ENCODE peak calls at places on chromosomes 6 and 20, in seven cellular contexts. A is left ventricle myocardium inferior; E is cardiac muscle cell; N is GM23248; O is upper lobe of right lung; T is naive thymus-derived CD4-positive, alpha-beta T cell; V is tibial nerve. I is an unnamed sample.

GRCh38 chr6:3977875-3978711 is 100.8 kb downstream of the FAM217A start:
- DNase-seq in A (peak; percentile 25), E (peak; percentile 28), N (peak; percentile 91), O (no peak), T (peak; percentile 23), V (peak; percentile 61), I (no peak)

GRCh38 chr6:36627801-36628246 is 33.7 kb downstream of the SRSF3 start:
- DNase-seq in A (peak; percentile 50), E (no peak), N (peak; percentile 51), O (peak; percentile 73), T (no peak), V (no peak), I (peak; percentile 68)

GRCh38 chr6:69974193-69974592 is 107.8 kb downstream of the COL19A1 start:
- DNase-seq in A (no peak), E (peak; percentile 76), N (peak; percentile 2), O (no peak), T (no peak), V (no peak), I (no peak)

GRCh38 chr6:13135152-13135551 is 193.2 kb downstream of the TBC1D7 start:
- DNase-seq in A (no peak), E (no peak), N (no peak), O (no peak), T (no peak), V (no peak), I (no peak)

GRCh38 chr6:48423640-48424365 is 312.8 kb upstream of the PTCHD4 start:
- DNase-seq in A (no peak), E (no peak), N (peak; percentile 9), O (no peak), T (no peak), V (no peak), I (no peak)

GRCh38 chr6:22361576-22361975 is 64.7 kb upstream of the PRL start:
- DNase-seq in A (no peak), E (no peak), N (no peak), O (no peak), T (no peak), V (no peak), I (no peak)

GRCh38 chr20:23710771-23711170 is 21.9 kb upstream of the CST4 start:
- DNase-seq in A (no peak), E (no peak), N (no peak), O (no peak), T (no peak), V (no peak), I (no peak)

GRCh38 chr6:8329592-8329991 is 105.8 kb downstream of the SLC35B3 start:
- DNase-seq in A (no peak), E (no peak), N (no peak), O (no peak), T (no peak), V (no peak), I (no peak)

GRCh38 chr6:57173886-57174510 is 1.9 kb downstream of the BAG2 start:
- DNase-seq in A (no peak), E (no peak), N (peak; percentile 84), O (no peak), T (no peak), V (peak; percentile 15), I (no peak)

GRCh38 chr6:131779304-131779703 is 28.5 kb upstream of the ENPP1 start:
- DNase-seq in A (no peak), E (no peak), N (no peak), O (no peak), T (no peak), V (no peak), I (no peak)

GRCh38 chr6:145632971-145633370 is 102.3 kb downstream of the EPM2A start:
- DNase-seq in A (no peak), E (no peak), N (no peak), O (no peak), T (no peak), V (no peak), I (no peak)

GRCh38 chr20:32474967-32475819 is 109.9 kb downstream of the NOL4L start:
- DNase-seq in A (peak; percentile 92), E (peak; percentile 91), N (peak; percentile 95), O (peak; percentile 95), T (no peak), V (peak; percentile 78), I (peak; percentile 94)

GRCh38 chr6:36492092-36492491 is 49.3 kb downstream of the KCTD20 start:
- DNase-seq in A (no peak), E (no peak), N (no peak), O (no peak), T (no peak), V (no peak), I (no peak)

GRCh38 chr6:165218816-165219215 is 90.6 kb downstream of the C6orf118 start:
- DNase-seq in A (no peak), E (no peak), N (peak; percentile 94), O (no peak), T (no peak), V (no peak), I (no peak)

GRCh38 chr20:17928211-17928611 is 40.4 kb downstream of the SNX5 start:
- DNase-seq in A (no peak), E (no peak), N (no peak), O (no peak), T (no peak), V (peak; percentile 65), I (no peak)

GRCh38 chr20:34415079-34415478 is 52.0 kb downstream of the ITCH start:
- DNase-seq in A (no peak), E (no peak), N (no peak), O (no peak), T (no peak), V (no peak), I (no peak)

GRCh38 chr6:156416392-156416791 is 360.8 kb upstream of the ARID1B start:
- DNase-seq in A (no peak), E (no peak), N (no peak), O (no peak), T (no peak), V (no peak), I (no peak)

GRCh38 chr6:610882-611281 is 46.0 kb downstream of the HUS1B start:
- DNase-seq in A (no peak), E (no peak), N (no peak), O (no peak), T (no peak), V (no peak), I (no peak)

GRCh38 chr6:50815436-50816114 is 3.1 kb upstream of the TFAP2B start:
- DNase-seq in A (no peak), E (no peak), N (peak; percentile 67), O (no peak), T (no peak), V (no peak), I (no peak)

GRCh38 chr6:43125119-43125518 is 46.0 kb upstream of the SRF start:
- DNase-seq in A (no peak), E (peak; percentile 68), N (peak; percentile 91), O (no peak), T (no peak), V (no peak), I (no peak)

GRCh38 chr6:159533568-159533967 is 159.5 kb downstream of the SOD2 start:
- DNase-seq in A (no peak), E (no peak), N (peak; percentile 76), O (no peak), T (no peak), V (no peak), I (no peak)

DNA sequence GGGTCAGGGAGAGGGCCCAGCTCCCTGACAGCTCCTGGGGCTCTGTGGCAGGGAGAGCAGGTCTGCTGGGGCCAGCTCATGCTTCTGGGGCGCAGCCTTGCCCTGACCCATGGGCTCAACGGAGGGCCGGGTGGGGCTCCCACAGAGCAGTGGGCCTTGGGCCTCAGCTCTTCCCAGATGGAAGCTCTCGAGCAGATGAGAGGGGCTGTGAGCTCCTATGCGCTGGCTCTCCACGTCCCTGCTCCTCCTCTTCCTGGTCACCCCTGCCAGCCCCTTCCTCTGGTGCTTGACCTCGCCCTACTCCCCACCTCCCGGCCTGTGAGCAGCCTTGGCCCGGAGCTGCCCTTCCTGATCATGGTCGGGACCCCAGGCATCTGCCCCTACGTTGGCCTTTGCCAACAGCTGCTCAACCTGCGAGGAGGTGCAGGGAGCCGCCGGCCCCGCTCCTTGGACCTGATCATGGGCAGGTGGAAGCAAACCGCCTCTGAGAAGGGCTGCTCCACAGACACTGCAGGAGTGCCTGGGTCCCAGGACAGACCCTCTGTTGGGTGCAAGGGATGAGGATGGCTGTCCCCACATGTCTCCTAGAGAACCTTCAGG is 26.8 kb upstream of the GATA5 start:
- DNase-seq in A (no peak), E (no peak), N (no peak), O (no peak), T (no peak), V (no peak), I (no peak)
- H3K27me3 ChIP-seq in A (peaks cover 3% of the 10 kb centered on the region), E (no peaks in the 10 kb centered on the region), N (no peaks in the 10 kb centered on the region), O (no peaks in the 10 kb centered on the region), T (no peaks in the 10 kb centered on the region), V (peaks cover 11% of the 10 kb centered on the region), I (peaks cover 7% of the 10 kb centered on the region)

GRCh38 chr20:56517641-56518040 is 6.9 kb upstream of the FAM209A start:
- DNase-seq in A (no peak), E (no peak), N (no peak), O (no peak), T (no peak), V (no peak), I (no peak)
- H3K36me3 ChIP-seq in A (peaks cover 69% of the 10 kb centered on the region), E (peaks cover 15% of the 10 kb centered on the region), N (peaks cover 41% of the 10 kb centered on the region), O (peaks cover 60% of the 10 kb centered on the region), T (peaks cover 20% of the 10 kb centered on the region), V (peaks cover 5% of the 10 kb centered on the region), I (peaks cover 86% of the 10 kb centered on the region)

GRCh38 chr6:137430954-137431353 is 63.2 kb downstream of the OLIG3 start:
- DNase-seq in A (no peak), E (no peak), N (no peak), O (no peak), T (no peak), V (no peak), I (no peak)

GRCh38 chr6:137424243-137424642 is 70.0 kb downstream of the OLIG3 start:
- DNase-seq in A (no peak), E (no peak), N (no peak), O (no peak), T (no peak), V (no peak), I (no peak)

GRCh38 chr6:137426007-137426689 is 68.0 kb downstream of the OLIG3 start:
- DNase-seq in A (no peak), E (no peak), N (no peak), O (no peak), T (no peak), V (no peak), I (no peak)

GRCh38 chr6:137423444-137424168 is 70.6 kb downstream of the OLIG3 start:
- DNase-seq in A (no peak), E (no peak), N (no peak), O (no peak), T (no peak), V (no peak), I (no peak)

DNA sequence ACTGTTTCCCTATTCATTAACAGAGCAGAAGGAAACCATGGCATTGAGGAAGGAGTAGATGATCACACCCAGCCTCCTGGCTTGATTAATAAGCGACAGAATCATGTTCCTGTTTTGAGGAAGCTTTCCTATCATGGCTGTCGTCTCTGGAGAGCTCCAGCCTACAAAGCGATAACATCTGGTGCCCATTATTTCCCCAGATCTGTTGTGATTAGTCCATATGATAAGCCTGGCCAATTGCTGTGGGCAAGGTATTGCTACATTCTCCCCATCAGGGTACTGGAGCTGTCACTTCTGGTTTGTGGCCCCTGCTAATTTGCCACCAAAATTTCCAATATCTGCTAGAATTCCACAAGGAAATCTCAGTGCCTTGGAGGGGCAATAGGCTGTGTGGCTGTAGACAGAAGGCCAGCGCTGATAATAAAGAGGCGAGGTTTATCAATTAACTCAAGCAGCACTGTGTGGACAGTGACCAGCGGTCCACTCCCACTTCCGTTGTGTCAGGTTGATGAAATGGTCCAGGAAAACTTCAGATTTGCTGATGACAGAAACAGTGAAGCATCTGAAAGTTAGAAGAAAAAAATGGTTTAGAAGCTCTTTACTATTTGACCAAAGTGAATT is 66.4 kb downstream of the OLIG3 start:
- DNase-seq in A (no peak), E (no peak), N (no peak), O (no peak), T (no peak), V (no peak), I (no peak)
- H3K4me1 ChIP-seq in A (no peaks in the 10 kb centered on the region), E (no peaks in the 10 kb centered on the region), N (no peaks in the 10 kb centered on the region), O (no peaks in the 10 kb centered on the region), T (no peaks in the 10 kb centered on the region), V (no peaks in the 10 kb centered on the region), I (no peaks in the 10 kb centered on the region)

GRCh38 chr20:63463400-63464288 is 8.8 kb downstream of the KCNQ2 start:
- DNase-seq in A (no peak), E (no peak), N (peak; percentile 35), O (no peak), T (no peak), V (no peak), I (no peak)
- H3K27me3 ChIP-seq in A (peaks cover 94% of the 10 kb centered on the region), E (no peaks in the 10 kb centered on the region), N (peaks cover 44% of the 10 kb centered on the region), O (peaks cover 28% of the 10 kb centered on the region), T (no peaks in the 10 kb centered on the region), V (peaks cover 84% of the 10 kb centered on the region), I (no peaks in the 10 kb centered on the region)

I was measured in left lung.